ENCODE peak calls at places on chromosomes 1 and 21, in four cellular contexts. I is CD8-positive, alpha-beta memory T cell; P is activated T-cell treated with anti-CD3 and anti-CD28 coated beads, Interleukin-2, amount 50 U/mL, for 72 hours; R is anterior cingulate cortex. S is an unnamed sample.

GRCh38 chr1:235326719-235327558 is 1.0 kb downstream of the ARID4B start:
- DNase-seq in P (peak), R (no peak), I (peak), S (peak)

GRCh38 chr1:166616206-166616605 is 223.1 kb upstream of the POGK start:
- DNase-seq in R (no peak), I (no peak), P (no peak), S (no peak)

GRCh38 chr1:71733121-71733520 is 549.2 kb downstream of the NEGR1 start:
- DNase-seq in P (no peak), R (no peak), I (no peak), S (no peak)

GRCh38 chr1:243230914-243231313 is 24.2 kb downstream of the CEP170 start:
- DNase-seq in P (no peak), R (no peak), I (no peak), S (no peak)

GRCh38 chr1:83029916-83030315 is 969.0 kb downstream of the TTLL7 start:
- DNase-seq in P (no peak), R (no peak), I (no peak), S (no peak)

GRCh38 chr1:61962631-61963030 is 220.4 kb downstream of the PATJ start:
- DNase-seq in P (no peak), R (no peak), I (no peak), S (no peak)

GRCh38 chr21:33901421-33902288 is 13.9 kb downstream of the ATP5PO start:
- DNase-seq in R (no peak), P (no peak), I (no peak), S (peak)

GRCh38 chr1:35369922-35370671 is 101.6 kb downstream of the ZMYM4 start:
- DNase-seq in P (no peak), I (no peak), R (peak), S (peak)

GRCh38 chr1:222240536-222241181 is 307.2 kb downstream of the HHIPL2 start:
- DNase-seq in R (no peak), I (no peak), P (no peak), S (no peak)

GRCh38 chr1:36755313-36756230 is 272.9 kb upstream of the CSF3R start:
- DNase-seq in I (no peak), P (no peak), R (no peak), S (no peak)

GRCh38 chr21:35102488-35103407 is 53.6 kb upstream of the RUNX1 start:
- DNase-seq in R (no peak), I (peak), P (peak), S (no peak)

GRCh38 chr1:182595641-182596240 is 6.7 kb upstream of the RNASEL start:
- DNase-seq in R (no peak), P (peak), I (peak), S (peak)

GRCh38 chr1:5995871-5996630 is 3.8 kb upstream of the NPHP4 start:
- DNase-seq in P (no peak), R (no peak), I (no peak), S (no peak)

GRCh38 chr1:38308780-38309179 is 262.2 kb upstream of the POU3F1 start:
- DNase-seq in I (no peak), P (no peak), R (no peak), S (no peak)

S was measured in cerebellum.